ENCODE peak calls at places on chromosomes 7 and 10, in nine cellular contexts. V, B, N, P, M, F, O, Y and K are unnamed samples.

GRCh38 chr7:137304624-137305235 is 38.8 kb downstream of the PTN start:
- DNase-seq in V (peak), B (no peak), N (no peak), P (no peak), M (no peak), F (no peak), O (peak), Y (no peak), K (no peak)

GRCh38 chr7:44224951-44225565 is 24.3 kb downstream of the YKT6 start:
- DNase-seq in V (no peak), B (no peak), N (peak), P (no peak), M (no peak), F (no peak), O (no peak), Y (no peak), K (no peak)

GRCh38 chr10:5945561-5946418 is 31.6 kb downstream of the IL15RA start:
- DNase-seq in V (peak), B (no peak), N (no peak), P (no peak), M (no peak), F (peak), O (no peak), Y (peak), K (peak)

GRCh38 chr7:45998506-45998905 is 77.4 kb upstream of the IGFBP3 start:
- DNase-seq in V (no peak), B (no peak), N (no peak), P (no peak), M (no peak), F (no peak), O (no peak), Y (no peak), K (no peak)

GRCh38 chr7:54292171-54292925 is 249.8 kb upstream of the VSTM2A start:
- DNase-seq in V (peak), B (no peak), N (no peak), P (no peak), M (no peak), F (no peak), O (peak), Y (no peak), K (no peak)

GRCh38 chr7:76358053-76358477 is 726 bp downstream of the YWHAG start:
- DNase-seq in V (peak), B (peak), N (peak), P (no peak), M (peak), F (peak), O (peak), Y (peak), K (peak)

GRCh38 chr7:106329971-106330733 is 45.4 kb upstream of the NAMPT start:
- DNase-seq in V (no peak), B (no peak), N (no peak), P (no peak), M (no peak), F (no peak), O (no peak), Y (peak), K (peak)

GRCh38 chr7:2018786-2019692 is 213.7 kb downstream of the MAD1L1 start:
- DNase-seq in V (no peak), B (no peak), N (peak), P (no peak), M (no peak), F (peak), O (no peak), Y (peak), K (peak)

GRCh38 chr10:94383515-94383914 is 18.8 kb upstream of the TBC1D12 start:
- DNase-seq in V (no peak), B (no peak), N (no peak), P (no peak), M (no peak), F (peak), O (no peak), Y (no peak), K (no peak)

GRCh38 chr10:27390681-27391080 is 113.4 kb upstream of the RAB18 start:
- DNase-seq in V (no peak), B (no peak), N (no peak), P (no peak), M (no peak), F (peak), O (no peak), Y (peak), K (peak)

GRCh38 chr7:52838981-52839411 is 196.4 kb upstream of the POM121L12 start:
- DNase-seq in V (no peak), B (no peak), N (no peak), P (no peak), M (no peak), F (peak), O (no peak), Y (no peak), K (peak)

GRCh38 chr10:61284222-61284890 is 168.8 kb downstream of the TMEM26 start:
- DNase-seq in V (peak), B (peak), N (peak), P (peak), M (peak), F (peak), O (peak), Y (peak), K (peak)

DNA sequence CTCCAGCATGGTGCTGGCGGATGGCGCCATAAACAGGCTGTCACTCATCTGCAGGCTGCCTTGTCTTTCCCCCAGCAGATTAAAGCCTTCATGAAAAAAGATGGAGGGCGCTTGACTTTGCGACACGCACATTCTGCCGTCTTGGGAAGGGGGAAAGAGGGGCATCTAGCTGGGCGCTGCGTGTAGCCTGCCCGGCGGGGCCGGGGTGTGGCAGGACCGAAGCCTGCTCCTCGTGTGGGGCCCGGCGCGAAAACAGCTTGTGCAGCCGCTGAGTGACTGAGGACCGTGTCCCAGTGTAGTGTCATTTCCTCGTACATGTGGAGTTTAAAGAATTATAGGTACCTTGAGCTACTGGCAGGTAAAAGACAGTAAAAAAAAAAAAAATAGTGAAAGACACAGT is 97.9 kb downstream of the MGMT start:
- DNase-seq in V (no peak), B (no peak), N (no peak), P (no peak), M (no peak), F (no peak), O (no peak), Y (no peak), K (no peak)
- TF ChIP-seq EZH2phosphoT487 in V (no peak), B (no peak), N (no peak), P (no peak), M (no peak), F (no peak), O (no peak), Y (no peak), K (no peak)

GRCh38 chr10:47370878-47371277 is 13.2 kb downstream of the ZNF488 start:
- DNase-seq in V (no peak), B (no peak), N (peak), P (no peak), M (no peak), F (no peak), O (no peak), Y (no peak), K (no peak)

GRCh38 chr10:47370015-47370767 is 13.9 kb downstream of the ZNF488 start:
- DNase-seq in V (no peak), B (no peak), N (no peak), P (no peak), M (no peak), F (no peak), O (no peak), Y (no peak), K (no peak)

GRCh38 chr10:47374611-47375536 is 9.2 kb downstream of the ZNF488 start:
- DNase-seq in V (no peak), B (no peak), N (no peak), P (no peak), M (no peak), F (no peak), O (no peak), Y (peak), K (no peak)

GRCh38 chr10:47371629-47372485 is 12.2 kb downstream of the ZNF488 start:
- DNase-seq in V (no peak), B (no peak), N (peak), P (no peak), M (no peak), F (no peak), O (no peak), Y (no peak), K (no peak)

DNA sequence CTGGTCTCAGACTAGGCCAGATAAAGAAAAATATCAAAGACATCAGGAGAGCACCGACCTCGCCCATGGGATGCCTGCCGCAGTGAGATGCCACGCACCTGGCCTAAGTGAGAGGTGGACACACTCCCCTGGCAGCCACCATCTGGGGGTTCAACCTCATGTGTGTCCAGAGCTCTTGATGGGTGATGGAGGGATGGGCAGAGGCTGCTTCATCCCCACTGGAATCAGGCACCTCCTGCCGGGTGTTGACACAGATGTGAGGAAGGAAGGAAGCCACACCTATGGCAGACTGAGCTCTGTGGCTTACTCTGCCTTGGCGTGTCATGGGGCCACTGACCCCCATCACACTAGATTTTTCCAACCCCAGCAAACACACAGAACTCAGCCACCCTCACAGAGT is 11.4 kb downstream of the ZNF488 start:
- DNase-seq in V (no peak), B (no peak), N (peak), P (no peak), M (no peak), F (no peak), O (no peak), Y (no peak), K (no peak)
- TF ChIP-seq EZH2phosphoT487 in V (no peak), B (no peak), N (no peak), P (no peak), M (no peak), F (no peak), O (no peak), Y (no peak), K (no peak)

GRCh38 chr10:78248651-78249464 is 215.2 kb downstream of the RPS24 start:
- DNase-seq in V (no peak), B (no peak), N (no peak), P (no peak), M (no peak), F (peak), O (no peak), Y (peak), K (no peak)
- TF ChIP-seq EZH2phosphoT487 in V (no peak), B (no peak), N (no peak), P (no peak), M (no peak), F (no peak), O (no peak), Y (no peak), K (no peak)

DNA sequence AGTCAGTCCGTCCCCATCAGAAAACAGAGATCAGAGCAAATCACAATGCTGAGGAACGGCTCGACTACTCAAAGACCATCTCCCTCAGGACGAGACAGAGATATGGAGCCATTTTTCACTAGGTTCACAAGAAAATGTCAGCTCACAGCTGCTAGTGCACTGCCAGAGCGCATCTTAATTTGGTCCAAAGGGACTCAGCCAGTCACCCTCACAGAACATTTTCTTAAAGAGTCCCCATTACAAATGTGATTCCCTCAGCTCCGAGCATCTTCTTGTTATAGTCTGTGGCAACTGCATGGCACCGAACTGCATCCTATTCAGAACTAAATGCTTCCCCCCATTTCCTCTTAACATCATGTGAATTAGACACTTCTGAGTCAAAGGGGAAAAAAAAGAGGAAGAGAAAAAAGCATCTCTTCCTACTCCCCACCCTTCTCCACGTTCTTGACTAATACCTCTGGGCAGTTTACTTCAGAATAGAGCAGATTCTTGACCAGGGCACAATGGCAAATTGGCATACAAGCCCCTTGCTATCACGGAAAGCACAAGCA is 683.8 kb downstream of the MAGI2 start:
- DNase-seq in V (no peak), B (peak), N (peak), P (no peak), M (no peak), F (no peak), O (no peak), Y (peak), K (no peak)
- TF ChIP-seq EZH2phosphoT487 in V (no peak), B (no peak), N (no peak), P (no peak), M (no peak), F (no peak), O (no peak), Y (no peak), K (no peak)

GRCh38 chr7:3807825-3808224 is 506.8 kb downstream of the SDK1 start:
- DNase-seq in V (no peak), B (no peak), N (no peak), P (no peak), M (no peak), F (no peak), O (no peak), Y (no peak), K (no peak)

DNA sequence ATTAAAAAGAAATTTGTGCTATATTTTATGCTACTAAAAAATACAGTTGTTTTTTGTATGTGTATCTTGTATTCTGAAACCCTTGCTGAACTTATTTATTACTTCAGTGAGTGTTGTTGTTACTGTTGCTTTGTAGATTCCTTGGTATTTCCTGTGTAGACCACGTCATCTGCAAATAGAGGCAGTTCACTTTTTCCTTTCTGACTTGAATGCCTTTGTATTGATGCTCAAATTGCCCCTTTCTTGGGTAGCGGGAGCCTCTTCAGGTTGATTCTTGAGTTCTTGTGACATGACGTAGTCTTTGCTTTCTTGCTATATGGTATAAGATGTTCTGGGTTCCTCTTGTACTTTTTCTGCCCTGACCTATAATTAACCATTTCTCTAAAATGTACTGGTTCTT is 504.1 kb downstream of the SDK1 start:
- DNase-seq in V (no peak), B (no peak), N (no peak), P (no peak), M (no peak), F (no peak), O (no peak), Y (no peak), K (peak)
- TF ChIP-seq EZH2phosphoT487 in V (no peak), B (no peak), N (no peak), P (no peak), M (no peak), F (no peak), O (no peak), Y (no peak), K (no peak)

GRCh38 chr10:317219-317868 is 182.1 kb downstream of the ZMYND11 start:
- DNase-seq in V (no peak), B (peak), N (no peak), P (no peak), M (no peak), F (no peak), O (no peak), Y (peak), K (no peak)
- TF ChIP-seq EZH2phosphoT487 in V (no peak), B (no peak), N (no peak), P (no peak), M (no peak), F (no peak), O (no peak), Y (no peak), K (no peak)

GRCh38 chr7:7746419-7746818 is 28.0 kb upstream of the RPA3 start:
- DNase-seq in V (no peak), B (no peak), N (peak), P (no peak), M (no peak), F (no peak), O (no peak), Y (no peak), K (no peak)
- TF ChIP-seq EZH2phosphoT487 in V (no peak), B (no peak), N (no peak), P (no peak), M (no peak), F (no peak), O (no peak), Y (no peak), K (no peak)

GRCh38 chr7:27952393-27953290 is 212.7 kb downstream of the TAX1BP1 start:
- DNase-seq in V (no peak), B (no peak), N (no peak), P (no peak), M (no peak), F (no peak), O (no peak), Y (peak), K (no peak)

GRCh38 chr7:27953777-27954176 is 213.8 kb downstream of the TAX1BP1 start:
- DNase-seq in V (no peak), B (no peak), N (no peak), P (no peak), M (no peak), F (no peak), O (no peak), Y (no peak), K (no peak)

GRCh38 chr7:27955596-27955995 is 215.6 kb downstream of the TAX1BP1 start:
- DNase-seq in V (no peak), B (no peak), N (no peak), P (no peak), M (no peak), F (no peak), O (no peak), Y (no peak), K (no peak)

GRCh38 chr7:27955011-27955410 is 215.0 kb downstream of the TAX1BP1 start:
- DNase-seq in V (no peak), B (no peak), N (no peak), P (no peak), M (no peak), F (no peak), O (no peak), Y (no peak), K (no peak)

GRCh38 chr7:27953361-27953760 is 213.4 kb downstream of the TAX1BP1 start:
- DNase-seq in V (no peak), B (no peak), N (no peak), P (no peak), M (no peak), F (no peak), O (no peak), Y (peak), K (no peak)
- TF ChIP-seq EZH2phosphoT487 in V (no peak), B (no peak), N (no peak), P (no peak), M (no peak), F (no peak), O (no peak), Y (no peak), K (no peak)

GRCh38 chr10:18179901-18180300 is 39.7 kb downstream of the CACNB2 start:
- DNase-seq in V (no peak), B (no peak), N (no peak), P (no peak), M (no peak), F (peak), O (no peak), Y (peak), K (peak)
- TF ChIP-seq EZH2phosphoT487 in V (no peak), B (no peak), N (no peak), P (no peak), M (no peak), F (no peak), O (no peak), Y (no peak), K (no peak)

GRCh38 chr7:29269941-29270340 is 75.4 kb downstream of the CHN2 start:
- DNase-seq in V (no peak), B (no peak), N (no peak), P (no peak), M (no peak), F (no peak), O (no peak), Y (no peak), K (no peak)
- TF ChIP-seq EZH2phosphoT487 in V (no peak), B (no peak), N (no peak), P (no peak), M (no peak), F (no peak), O (no peak), Y (no peak), K (no peak)